ENCODE peak calls at places on chromosomes 6 and 20, in seven cellular contexts. One of them, this sample, is unnamed.

GRCh38 chr20:63624486-63624885 is 2.4 kb downstream of the GMEB2 start:
- DNase-seq in H9: no peak
- DNase-seq in prostate gland: no peak
- DNase-seq in WERI-Rb-1: no peak
- DNase-seq in SJCRH30: peak
- DNase-seq in lower lobe of right lung: no peak
- DNase-seq in mesendoderm: peak
- DNase-seq in this sample: no peak

GRCh38 chr6:42424906-42425474 is 26.7 kb downstream of the TRERF1 start:
- DNase-seq in H9: no peak
- DNase-seq in WERI-Rb-1: no peak
- DNase-seq in prostate gland: no peak
- DNase-seq in mesendoderm: no peak
- DNase-seq in lower lobe of right lung: no peak
- DNase-seq in SJCRH30: no peak
- DNase-seq in this sample: no peak

GRCh38 chr20:23636182-23636907 is 1.4 kb downstream of the CST3 start:
- DNase-seq in H9: no peak
- DNase-seq in SJCRH30: no peak
- DNase-seq in lower lobe of right lung: no peak
- DNase-seq in prostate gland: no peak
- DNase-seq in WERI-Rb-1: no peak
- DNase-seq in mesendoderm: no peak
- DNase-seq in this sample: no peak

GRCh38 chr20:3209023-3209945 is at the start of gene ITPA:
- DNase-seq in prostate gland: peak
- DNase-seq in SJCRH30: peak
- DNase-seq in WERI-Rb-1: peak
- DNase-seq in lower lobe of right lung: peak
- DNase-seq in mesendoderm: peak
- DNase-seq in H9: peak
- DNase-seq in this sample: peak

GRCh38 chr20:15949391-15949790 is 623.9 kb downstream of the KIF16B start:
- DNase-seq in lower lobe of right lung: no peak
- DNase-seq in mesendoderm: peak
- DNase-seq in WERI-Rb-1: no peak
- DNase-seq in SJCRH30: no peak
- DNase-seq in H9: no peak
- DNase-seq in prostate gland: no peak
- DNase-seq in this sample: no peak

GRCh38 chr6:31441368-31442267 is 38.2 kb downstream of the MICA start:
- DNase-seq in mesendoderm: peak
- DNase-seq in lower lobe of right lung: peak
- DNase-seq in SJCRH30: peak
- DNase-seq in H9: peak
- DNase-seq in WERI-Rb-1: peak
- DNase-seq in prostate gland: peak
- DNase-seq in this sample: peak

GRCh38 chr20:62622877-62623487 is 19.3 kb upstream of the SLCO4A1 start:
- DNase-seq in H9: no peak
- DNase-seq in SJCRH30: no peak
- DNase-seq in prostate gland: no peak
- DNase-seq in mesendoderm: no peak
- DNase-seq in WERI-Rb-1: no peak
- DNase-seq in lower lobe of right lung: no peak
- DNase-seq in this sample: no peak

GRCh38 chr6:126721581-126722145 is 381.7 kb downstream of the CENPW start:
- DNase-seq in WERI-Rb-1: no peak
- DNase-seq in prostate gland: no peak
- DNase-seq in mesendoderm: no peak
- DNase-seq in lower lobe of right lung: no peak
- DNase-seq in H9: no peak
- DNase-seq in SJCRH30: no peak
- DNase-seq in this sample: no peak

GRCh38 chr6:132812255-132812732 is 2.1 kb upstream of the RPS12 start:
- DNase-seq in WERI-Rb-1: no peak
- DNase-seq in lower lobe of right lung: no peak
- DNase-seq in SJCRH30: peak
- DNase-seq in prostate gland: no peak
- DNase-seq in H9: no peak
- DNase-seq in mesendoderm: no peak
- DNase-seq in this sample: no peak

GRCh38 chr6:108127826-108128225 is 38.0 kb upstream of the NR2E1 start:
- DNase-seq in mesendoderm: no peak
- DNase-seq in prostate gland: peak
- DNase-seq in lower lobe of right lung: no peak
- DNase-seq in SJCRH30: no peak
- DNase-seq in WERI-Rb-1: no peak
- DNase-seq in H9: no peak
- DNase-seq in this sample: no peak

GRCh38 chr6:28496099-28496779 is 19.4 kb downstream of the GPX6 start:
- DNase-seq in SJCRH30: peak
- DNase-seq in prostate gland: no peak
- DNase-seq in H9: no peak
- DNase-seq in lower lobe of right lung: no peak
- DNase-seq in mesendoderm: peak
- DNase-seq in WERI-Rb-1: no peak
- DNase-seq in this sample: no peak

GRCh38 chr6:74075323-74075722 is 379.3 kb downstream of the CD109 start:
- DNase-seq in H9: no peak
- DNase-seq in mesendoderm: peak
- DNase-seq in WERI-Rb-1: no peak
- DNase-seq in prostate gland: no peak
- DNase-seq in lower lobe of right lung: no peak
- DNase-seq in SJCRH30: no peak
- DNase-seq in this sample: no peak

GRCh38 chr20:23021541-23021940 is 13.6 kb upstream of the SSTR4 start:
- DNase-seq in mesendoderm: no peak
- DNase-seq in H9: no peak
- DNase-seq in lower lobe of right lung: no peak
- DNase-seq in prostate gland: no peak
- DNase-seq in SJCRH30: peak
- DNase-seq in WERI-Rb-1: no peak
- DNase-seq in this sample: no peak

GRCh38 chr6:119207973-119208725 is 129.7 kb upstream of the FAM184A start:
- DNase-seq in lower lobe of right lung: no peak
- DNase-seq in H9: no peak
- DNase-seq in WERI-Rb-1: no peak
- DNase-seq in SJCRH30: peak
- DNase-seq in mesendoderm: no peak
- DNase-seq in prostate gland: peak
- DNase-seq in this sample: no peak

GRCh38 chr6:45533394-45533793 is 155.7 kb upstream of the SUPT3H start:
- DNase-seq in prostate gland: no peak
- DNase-seq in WERI-Rb-1: no peak
- DNase-seq in lower lobe of right lung: no peak
- DNase-seq in SJCRH30: no peak
- DNase-seq in mesendoderm: no peak
- DNase-seq in H9: no peak
- DNase-seq in this sample: no peak

GRCh38 chr6:42790549-42791181 is 8.8 kb downstream of the BICRAL start:
- DNase-seq in H9: peak
- DNase-seq in WERI-Rb-1: peak
- DNase-seq in lower lobe of right lung: no peak
- DNase-seq in mesendoderm: peak
- DNase-seq in prostate gland: no peak
- DNase-seq in SJCRH30: no peak
- DNase-seq in this sample: no peak

GRCh38 chr6:112163295-112164257 is 76.2 kb downstream of the FAM229B start:
- DNase-seq in lower lobe of right lung: peak
- DNase-seq in WERI-Rb-1: peak
- DNase-seq in H9: peak
- DNase-seq in mesendoderm: peak
- DNase-seq in SJCRH30: peak
- DNase-seq in prostate gland: peak
- DNase-seq in this sample: peak

GRCh38 chr20:399182-399707 is 8.9 kb upstream of the RBCK1 start:
- DNase-seq in lower lobe of right lung: no peak
- DNase-seq in mesendoderm: no peak
- DNase-seq in prostate gland: no peak
- DNase-seq in SJCRH30: peak
- DNase-seq in H9: no peak
- DNase-seq in WERI-Rb-1: no peak
- DNase-seq in this sample: no peak

GRCh38 chr20:45459606-45460005 is 9.9 kb upstream of the WFDC2 start:
- DNase-seq in mesendoderm: no peak
- DNase-seq in WERI-Rb-1: no peak
- DNase-seq in SJCRH30: no peak
- DNase-seq in H9: no peak
- DNase-seq in prostate gland: no peak
- DNase-seq in lower lobe of right lung: no peak
- DNase-seq in this sample: no peak

GRCh38 chr20:52098186-52098585 is 93.4 kb downstream of the ZFP64 start:
- DNase-seq in WERI-Rb-1: no peak
- DNase-seq in prostate gland: no peak
- DNase-seq in lower lobe of right lung: no peak
- DNase-seq in SJCRH30: no peak
- DNase-seq in mesendoderm: no peak
- DNase-seq in H9: no peak
- DNase-seq in this sample: no peak

GRCh38 chr20:21322921-21323321 is 19.8 kb downstream of the XRN2 start:
- DNase-seq in mesendoderm: peak
- DNase-seq in prostate gland: no peak
- DNase-seq in H9: no peak
- DNase-seq in lower lobe of right lung: no peak
- DNase-seq in SJCRH30: no peak
- DNase-seq in WERI-Rb-1: no peak
- DNase-seq in this sample: no peak

GRCh38 chr20:18032977-18033892 is 24.5 kb downstream of the OVOL2 start:
- DNase-seq in SJCRH30: peak
- DNase-seq in WERI-Rb-1: no peak
- DNase-seq in mesendoderm: peak
- DNase-seq in lower lobe of right lung: no peak
- DNase-seq in H9: no peak
- DNase-seq in prostate gland: no peak
- DNase-seq in this sample: no peak

GRCh38 chr6:144334150-144334708 is 49.1 kb downstream of the UTRN start:
- DNase-seq in H9: no peak
- DNase-seq in lower lobe of right lung: peak
- DNase-seq in mesendoderm: no peak
- DNase-seq in SJCRH30: peak
- DNase-seq in prostate gland: no peak
- DNase-seq in WERI-Rb-1: no peak
- DNase-seq in this sample: no peak

GRCh38 chr6:168302534-168302933 is 17.0 kb downstream of the DACT2 start:
- DNase-seq in lower lobe of right lung: no peak
- DNase-seq in SJCRH30: no peak
- DNase-seq in H9: peak
- DNase-seq in WERI-Rb-1: no peak
- DNase-seq in prostate gland: no peak
- DNase-seq in mesendoderm: peak
- DNase-seq in this sample: no peak

GRCh38 chr6:33984466-33985332 is 161.2 kb downstream of the GRM4 start:
- DNase-seq in mesendoderm: no peak
- DNase-seq in lower lobe of right lung: no peak
- DNase-seq in H9: peak
- DNase-seq in WERI-Rb-1: peak
- DNase-seq in SJCRH30: peak
- DNase-seq in prostate gland: no peak
- DNase-seq in this sample: no peak

GRCh38 chr6:25927177-25927576 is 3.3 kb downstream of the SLC17A2 start:
- DNase-seq in prostate gland: no peak
- DNase-seq in WERI-Rb-1: no peak
- DNase-seq in SJCRH30: no peak
- DNase-seq in H9: no peak
- DNase-seq in lower lobe of right lung: no peak
- DNase-seq in mesendoderm: no peak
- DNase-seq in this sample: no peak
- H3K27ac ChIP-seq in prostate gland: no peak
- H3K27ac ChIP-seq in WERI-Rb-1: no peak
- H3K27ac ChIP-seq in SJCRH30: no peak
- H3K27ac ChIP-seq in H9: no peak
- H3K27ac ChIP-seq in lower lobe of right lung: no peak
- H3K27ac ChIP-seq in mesendoderm: no peak
- H3K27ac ChIP-seq in this sample: no peak

DNA sequence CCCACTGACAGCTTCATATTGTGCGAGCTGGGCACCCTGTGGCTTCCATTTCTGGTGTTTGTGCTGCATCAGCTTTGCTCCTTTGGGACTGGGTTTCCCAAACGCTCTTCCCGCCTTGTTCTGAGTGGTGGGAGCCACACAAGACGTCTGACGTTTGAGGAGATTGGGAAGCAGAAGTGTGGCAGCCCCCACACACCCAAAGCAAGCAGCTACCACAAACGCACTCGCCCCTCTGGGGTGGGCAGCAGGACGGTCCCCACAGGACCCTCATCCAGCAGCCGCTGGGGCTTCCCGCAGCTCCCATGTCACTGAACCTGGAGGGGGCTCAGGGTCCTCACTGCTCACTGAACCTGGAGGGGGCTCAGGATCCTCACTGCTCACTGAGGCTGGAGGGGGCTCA is 229.6 kb downstream of the ERMARD start:
- DNase-seq in H9: no peak
- DNase-seq in WERI-Rb-1: no peak
- DNase-seq in mesendoderm: no peak
- DNase-seq in prostate gland: no peak
- DNase-seq in SJCRH30: no peak
- DNase-seq in lower lobe of right lung: peak
- DNase-seq in this sample: no peak
- H3K27ac ChIP-seq in H9: no peak
- H3K27ac ChIP-seq in WERI-Rb-1: no peak
- H3K27ac ChIP-seq in mesendoderm: no peak
- H3K27ac ChIP-seq in prostate gland: no peak
- H3K27ac ChIP-seq in SJCRH30: no peak
- H3K27ac ChIP-seq in lower lobe of right lung: no peak
- H3K27ac ChIP-seq in this sample: no peak

GRCh38 chr6:129662406-129662766 is 47.6 kb downstream of the ARHGAP18 start:
- DNase-seq in lower lobe of right lung: no peak
- DNase-seq in prostate gland: no peak
- DNase-seq in SJCRH30: no peak
- DNase-seq in WERI-Rb-1: no peak
- DNase-seq in H9: no peak
- DNase-seq in mesendoderm: no peak
- DNase-seq in this sample: no peak
- H3K27ac ChIP-seq in lower lobe of right lung: no peak
- H3K27ac ChIP-seq in prostate gland: peak
- H3K27ac ChIP-seq in SJCRH30: no peak
- H3K27ac ChIP-seq in WERI-Rb-1: no peak
- H3K27ac ChIP-seq in H9: no peak
- H3K27ac ChIP-seq in mesendoderm: no peak
- H3K27ac ChIP-seq in this sample: no peak

DNA sequence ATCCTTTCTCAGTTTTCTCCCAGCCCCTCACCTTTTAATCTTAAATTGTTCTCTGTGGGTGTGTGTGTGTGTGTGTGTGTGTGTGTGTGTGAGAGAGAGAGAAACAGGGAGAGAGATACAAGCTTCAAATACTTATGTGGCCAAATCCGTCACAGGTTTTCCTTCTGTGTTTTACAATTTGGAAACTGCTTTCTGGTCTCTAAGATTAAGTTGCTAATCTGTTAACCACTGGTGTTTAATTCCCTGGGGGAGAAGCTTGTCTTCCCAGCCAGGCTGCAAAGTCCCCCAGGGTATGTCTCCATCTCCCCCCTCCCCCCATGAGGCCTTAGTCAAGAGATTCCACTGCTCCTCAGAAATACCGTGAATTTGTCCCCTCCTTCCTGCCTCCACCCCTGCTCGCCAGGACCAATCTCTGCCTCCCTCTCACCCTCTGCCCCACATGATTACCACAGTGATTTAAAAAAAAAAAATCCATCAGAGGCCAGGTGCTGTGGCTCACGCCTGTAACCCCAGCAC is 49.0 kb downstream of the RIPOR3 start:
- DNase-seq in prostate gland: no peak
- DNase-seq in lower lobe of right lung: no peak
- DNase-seq in mesendoderm: peak
- DNase-seq in H9: peak
- DNase-seq in WERI-Rb-1: peak
- DNase-seq in SJCRH30: peak
- DNase-seq in this sample: no peak
- H3K27ac ChIP-seq in prostate gland: no peak
- H3K27ac ChIP-seq in lower lobe of right lung: no peak
- H3K27ac ChIP-seq in mesendoderm: peak
- H3K27ac ChIP-seq in H9: peak
- H3K27ac ChIP-seq in WERI-Rb-1: peak
- H3K27ac ChIP-seq in SJCRH30: no peak
- H3K27ac ChIP-seq in this sample: no peak